ENCODE peak calls at places on chromosomes 2 and 18, in eight cellular contexts. I, G, J, Y, R, X, S and W are unnamed samples.

GRCh38 chr2:158297606-158298005 is 158.9 kb downstream of the CCDC148 start:
- DNase-seq in I (no peak), G (no peak), J (no peak), Y (no peak), R (no peak), X (peak), S (no peak), W (no peak)

GRCh38 chr2:120871016-120871635 is 135.5 kb downstream of the GLI2 start:
- DNase-seq in I (no peak), G (no peak), J (no peak), Y (no peak), R (no peak), X (no peak), S (no peak), W (no peak)

GRCh38 chr2:138572318-138572717 is 70.7 kb downstream of the SPOPL start:
- DNase-seq in I (no peak), G (no peak), J (no peak), Y (peak), R (no peak), X (peak), S (no peak), W (no peak)

GRCh38 chr2:86675104-86675503 is 45.0 kb upstream of the RMND5A start:
- DNase-seq in I (no peak), G (no peak), J (no peak), Y (no peak), R (no peak), X (no peak), S (no peak), W (no peak)

GRCh38 chr2:9811679-9812511 is 31.4 kb upstream of the TAF1B start:
- DNase-seq in I (no peak), G (no peak), J (no peak), Y (no peak), R (no peak), X (no peak), S (no peak), W (no peak)

GRCh38 chr2:172285010-172285621 is 142.3 kb upstream of the ITGA6 start:
- DNase-seq in I (peak), G (peak), J (no peak), Y (peak), R (peak), X (peak), S (no peak), W (no peak)

GRCh38 chr2:88452980-88453582 is 588 bp upstream of the FOXI3 start:
- DNase-seq in I (no peak), G (no peak), J (no peak), Y (peak), R (peak), X (peak), S (peak), W (no peak)

GRCh38 chr2:200756618-200757321 is 54.9 kb upstream of the BZW1 start:
- DNase-seq in I (no peak), G (no peak), J (no peak), Y (no peak), R (no peak), X (peak), S (no peak), W (no peak)

GRCh38 chr2:51297488-51297887 is 265.6 kb upstream of the NRXN1 start:
- DNase-seq in I (no peak), G (no peak), J (no peak), Y (peak), R (no peak), X (no peak), S (no peak), W (no peak)

GRCh38 chr2:174972924-174973323 is 32.3 kb downstream of the CHN1 start:
- DNase-seq in I (no peak), G (no peak), J (no peak), Y (no peak), R (no peak), X (peak), S (no peak), W (no peak)

GRCh38 chr2:29228276-29228675 is 113.1 kb downstream of the CLIP4 start:
- DNase-seq in I (no peak), G (no peak), J (no peak), Y (no peak), R (no peak), X (peak), S (no peak), W (no peak)

GRCh38 chr2:123717616-123718279 is 307.3 kb upstream of the CNTNAP5 start:
- DNase-seq in I (no peak), G (no peak), J (no peak), Y (no peak), R (no peak), X (no peak), S (no peak), W (no peak)

GRCh38 chr2:10393648-10393982 is 54.5 kb downstream of the ODC1 start:
- DNase-seq in I (no peak), G (no peak), J (no peak), Y (no peak), R (no peak), X (no peak), S (no peak), W (no peak)

GRCh38 chr2:127103243-127104165 is 3.5 kb downstream of the BIN1 start:
- DNase-seq in I (no peak), G (peak), J (peak), Y (no peak), R (no peak), X (no peak), S (no peak), W (no peak)

GRCh38 chr2:241859436-241860183 is 916 bp upstream of the PDCD1 start:
- DNase-seq in I (peak), G (peak), J (peak), Y (no peak), R (no peak), X (peak), S (peak), W (peak)

GRCh38 chr2:174888646-174889271 is 116.4 kb downstream of the CHN1 start:
- DNase-seq in I (no peak), G (no peak), J (no peak), Y (peak), R (no peak), X (no peak), S (no peak), W (no peak)

GRCh38 chr18:50283469-50284209 is 2.3 kb upstream of the MBD1 start:
- DNase-seq in I (peak), G (no peak), J (no peak), Y (no peak), R (no peak), X (no peak), S (no peak), W (no peak)

GRCh38 chr2:38776531-38776930 is 1.5 kb upstream of the GEMIN6 start:
- DNase-seq in I (no peak), G (no peak), J (no peak), Y (no peak), R (no peak), X (no peak), S (no peak), W (no peak)

GRCh38 chr2:212912445-212913103 is 238.8 kb downstream of the IKZF2 start:
- DNase-seq in I (no peak), G (no peak), J (no peak), Y (no peak), R (no peak), X (peak), S (no peak), W (no peak)

GRCh38 chr2:37201766-37202165 is 5.5 kb downstream of the CEBPZOS start:
- DNase-seq in I (no peak), G (no peak), J (no peak), Y (no peak), R (no peak), X (no peak), S (no peak), W (no peak)

GRCh38 chr18:12010187-12010802 is 29.0 kb downstream of the IMPA2 start:
- DNase-seq in I (no peak), G (no peak), J (no peak), Y (no peak), R (no peak), X (no peak), S (peak), W (no peak)

GRCh38 chr2:149141046-149141445 is 102.5 kb downstream of the LYPD6B start:
- DNase-seq in I (no peak), G (no peak), J (no peak), Y (no peak), R (no peak), X (no peak), S (no peak), W (no peak)

GRCh38 chr2:120832296-120833070 is 96.8 kb downstream of the GLI2 start:
- DNase-seq in I (no peak), G (no peak), J (no peak), Y (no peak), R (no peak), X (no peak), S (peak), W (no peak)

GRCh38 chr2:55947759-55948158 is 24.2 kb upstream of the EFEMP1 start:
- DNase-seq in I (no peak), G (no peak), J (no peak), Y (no peak), R (no peak), X (no peak), S (no peak), W (no peak)

GRCh38 chr2:208501217-208501616 is 94.6 kb downstream of the PTH2R start:
- DNase-seq in I (no peak), G (no peak), J (no peak), Y (peak), R (peak), X (no peak), S (no peak), W (no peak)

GRCh38 chr2:113240150-113240914 is 38.4 kb downstream of the PAX8 start:
- DNase-seq in I (peak), G (peak), J (peak), Y (no peak), R (no peak), X (peak), S (peak), W (peak)

GRCh38 chr2:120710256-120710655 is 25.4 kb upstream of the GLI2 start:
- DNase-seq in I (no peak), G (no peak), J (no peak), Y (no peak), R (no peak), X (no peak), S (peak), W (no peak)

GRCh38 chr2:165847001-165847400 is 53.0 kb upstream of the GALNT3 start:
- DNase-seq in I (no peak), G (no peak), J (no peak), Y (no peak), R (no peak), X (no peak), S (no peak), W (no peak)

GRCh38 chr2:136135924-136136906 is 18.3 kb upstream of the CXCR4 start:
- DNase-seq in I (no peak), G (no peak), J (no peak), Y (no peak), R (no peak), X (no peak), S (no peak), W (no peak)

GRCh38 chr2:172761306-172761705 is 25.7 kb downstream of the RAPGEF4 start:
- DNase-seq in I (no peak), G (no peak), J (no peak), Y (no peak), R (no peak), X (no peak), S (no peak), W (no peak)

GRCh38 chr2:10362898-10363195 is 60.1 kb downstream of the HPCAL1 start:
- DNase-seq in I (no peak), G (no peak), J (no peak), Y (no peak), R (no peak), X (no peak), S (no peak), W (no peak)

GRCh38 chr2:85216051-85216431 is 82.8 kb downstream of the TCF7L1 start:
- DNase-seq in I (no peak), G (no peak), J (no peak), Y (no peak), R (peak), X (no peak), S (no peak), W (no peak)

GRCh38 chr2:223050900-223051299 is 1.1 kb upstream of the KCNE4 start:
- DNase-seq in I (no peak), G (peak), J (peak), Y (no peak), R (no peak), X (no peak), S (no peak), W (no peak)

GRCh38 chr2:54909006-54909405 is 141.2 kb downstream of the RTN4 start:
- DNase-seq in I (no peak), G (no peak), J (no peak), Y (no peak), R (no peak), X (no peak), S (no peak), W (no peak)

DNA sequence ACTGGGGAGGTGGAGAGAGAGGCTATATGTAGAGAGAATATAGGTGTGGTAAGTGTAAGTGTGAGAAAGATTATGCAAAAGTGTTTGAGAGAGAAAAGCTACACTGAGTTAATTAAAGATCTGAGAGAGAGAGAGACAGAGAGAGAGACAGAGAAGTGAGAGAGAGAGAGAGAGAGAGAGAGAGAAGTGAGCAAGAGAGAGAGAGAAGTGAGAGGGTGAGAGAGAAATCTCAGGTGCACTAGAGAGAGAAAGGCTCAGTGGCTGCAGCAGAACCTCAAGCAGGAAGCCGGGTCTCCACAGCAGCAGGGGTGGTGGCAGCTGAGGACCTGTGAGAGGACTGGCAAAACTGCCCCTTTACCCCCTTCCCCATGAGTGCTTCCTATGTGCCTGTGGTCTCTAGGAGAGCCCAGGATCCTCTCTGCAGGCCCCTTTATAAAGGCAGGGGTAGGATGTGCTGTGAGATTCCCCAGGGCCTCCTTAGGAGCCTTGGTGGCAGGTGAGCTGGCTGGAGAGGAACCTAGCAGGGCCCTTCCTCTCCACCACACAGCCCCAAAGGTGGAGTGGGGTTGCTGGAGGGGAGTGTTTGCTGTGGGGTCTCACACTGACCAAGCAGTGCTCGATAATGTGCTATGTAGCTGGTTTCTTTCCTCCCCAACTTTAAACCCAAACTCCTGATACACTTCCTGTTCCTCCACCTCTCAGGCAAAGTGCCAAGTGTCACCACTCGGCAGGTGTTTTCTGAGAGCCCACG is 52.6 kb downstream of the SLC4A5 start:
- DNase-seq in I (no peak), G (peak), J (no peak), Y (peak), R (no peak), X (no peak), S (no peak), W (no peak)
- H3K4me3 ChIP-seq in I (no peak), G (no peak), J (no peak), Y (no peak), R (no peak), X (no peak), S (no peak), W (no peak)

GRCh38 chr2:210476194-210477128 is at the start of gene LANCL1:
- DNase-seq in I (peak), G (peak), J (peak), Y (peak), R (peak), X (peak), S (peak), W (peak)

GRCh38 chr2:210475726-210476125 is 833 bp downstream of the LANCL1 start:
- DNase-seq in I (no peak), G (no peak), J (no peak), Y (no peak), R (no peak), X (peak), S (no peak), W (no peak)

GRCh38 chr2:210478661-210479060 is 2.1 kb upstream of the LANCL1 start:
- DNase-seq in I (no peak), G (no peak), J (no peak), Y (no peak), R (no peak), X (no peak), S (no peak), W (no peak)

GRCh38 chr2:210480079-210480478 is 3.5 kb upstream of the LANCL1 start:
- DNase-seq in I (no peak), G (no peak), J (no peak), Y (no peak), R (no peak), X (no peak), S (no peak), W (no peak)

GRCh38 chr2:210477496-210477895 is 937 bp upstream of the LANCL1 start:
- DNase-seq in I (no peak), G (peak), J (no peak), Y (peak), R (peak), X (peak), S (no peak), W (no peak)
- H3K4me3 ChIP-seq in I (peak), G (peak), J (peak), Y (peak), R (peak), X (peak), S (peak), W (no peak)

GRCh38 chr2:72147303-72147970 is at the start of gene CYP26B1:
- DNase-seq in I (no peak), G (peak), J (peak), Y (peak), R (peak), X (no peak), S (peak), W (peak)

GRCh38 chr2:72146357-72147302 is 1.0 kb downstream of the CYP26B1 start:
- DNase-seq in I (no peak), G (no peak), J (no peak), Y (no peak), R (peak), X (no peak), S (peak), W (peak)

GRCh38 chr2:72144746-72145657 is 2.7 kb downstream of the CYP26B1 start:
- DNase-seq in I (peak), G (peak), J (peak), Y (peak), R (peak), X (no peak), S (peak), W (peak)

GRCh38 chr2:72144412-72144745 is 3.3 kb downstream of the CYP26B1 start:
- DNase-seq in I (peak), G (peak), J (peak), Y (peak), R (no peak), X (no peak), S (no peak), W (peak)

GRCh38 chr2:72145658-72146329 is 1.9 kb downstream of the CYP26B1 start:
- DNase-seq in I (no peak), G (no peak), J (no peak), Y (no peak), R (no peak), X (no peak), S (peak), W (peak)
- H3K4me3 ChIP-seq in I (peak), G (peak), J (peak), Y (peak), R (peak), X (peak), S (peak), W (peak)

GRCh38 chr2:237189799-237190198 is 104.1 kb downstream of the COPS8 start:
- DNase-seq in I (no peak), G (no peak), J (no peak), Y (no peak), R (no peak), X (no peak), S (no peak), W (no peak)

GRCh38 chr2:237192881-237193280 is 107.2 kb downstream of the COPS8 start:
- DNase-seq in I (no peak), G (no peak), J (no peak), Y (no peak), R (no peak), X (no peak), S (no peak), W (no peak)

GRCh38 chr2:237193436-237193835 is 107.7 kb downstream of the COPS8 start:
- DNase-seq in I (no peak), G (no peak), J (no peak), Y (no peak), R (no peak), X (no peak), S (no peak), W (no peak)

GRCh38 chr2:237191693-237192076 is 106.0 kb downstream of the COPS8 start:
- DNase-seq in I (no peak), G (no peak), J (no peak), Y (no peak), R (no peak), X (no peak), S (no peak), W (no peak)

GRCh38 chr2:237190958-237191692 is 105.4 kb downstream of the COPS8 start:
- DNase-seq in I (no peak), G (peak), J (no peak), Y (no peak), R (no peak), X (no peak), S (no peak), W (no peak)
- H3K4me3 ChIP-seq in I (no peak), G (no peak), J (no peak), Y (no peak), R (no peak), X (no peak), S (no peak), W (no peak)

GRCh38 chr2:11710632-11711381 is 35.6 kb upstream of the LPIN1 start:
- DNase-seq in I (no peak), G (no peak), J (no peak), Y (no peak), R (no peak), X (peak), S (no peak), W (no peak)
- H3K4me3 ChIP-seq in I (no peak), G (no peak), J (no peak), Y (no peak), R (no peak), X (no peak), S (no peak), W (no peak)